ENCODE peak calls at places on chromosomes 1 and 21, in seven cellular contexts. Q, R, P, C, E, K and J are unnamed samples.

GRCh38 chr1:228837817-228838716 is 102.8 kb downstream of the RHOU start:
- DNase-seq in Q (no peak), R (peak), P (peak), C (no peak), E (no peak), K (peak), J (peak)

GRCh38 chr1:201370500-201370899 is 7.0 kb downstream of the TNNT2 start:
- DNase-seq in Q (no peak), R (no peak), P (no peak), C (no peak), E (no peak), K (no peak), J (no peak)

GRCh38 chr1:152519876-152520275 is 5.6 kb downstream of the CRCT1 start:
- DNase-seq in Q (no peak), R (no peak), P (no peak), C (no peak), E (no peak), K (no peak), J (no peak)

GRCh38 chr1:236149696-236150228 is 7.4 kb downstream of the GPR137B start:
- DNase-seq in Q (no peak), R (no peak), P (no peak), C (no peak), E (no peak), K (no peak), J (no peak)

GRCh38 chr1:151210830-151211229 is 12.5 kb downstream of the PIP5K1A start:
- DNase-seq in Q (no peak), R (no peak), P (no peak), C (no peak), E (no peak), K (peak), J (no peak)

GRCh38 chr21:30515681-30516080 is 13.7 kb upstream of the KRTAP19-5 start:
- DNase-seq in Q (no peak), R (no peak), P (no peak), C (no peak), E (no peak), K (no peak), J (no peak)

GRCh38 chr1:156684227-156684782 is 7.1 kb upstream of the NES start:
- DNase-seq in Q (no peak), R (no peak), P (no peak), C (no peak), E (no peak), K (peak), J (no peak)

GRCh38 chr1:41108696-41109284 is 87.3 kb upstream of the SLFNL1 start:
- DNase-seq in Q (no peak), R (peak), P (no peak), C (no peak), E (no peak), K (peak), J (no peak)

GRCh38 chr1:47459263-47459788 is 21.5 kb downstream of the FOXD2 start:
- DNase-seq in Q (no peak), R (no peak), P (no peak), C (no peak), E (no peak), K (no peak), J (no peak)

GRCh38 chr1:183164350-183164749 is 21.7 kb upstream of the LAMC2 start:
- DNase-seq in Q (no peak), R (peak), P (no peak), C (no peak), E (no peak), K (peak), J (no peak)

GRCh38 chr21:32524010-32524719 is 61.2 kb downstream of the TCP10L start:
- DNase-seq in Q (no peak), R (peak), P (no peak), C (no peak), E (no peak), K (peak), J (no peak)

GRCh38 chr1:109255673-109256072 is 6.3 kb downstream of the CELSR2 start:
- DNase-seq in Q (no peak), R (no peak), P (no peak), C (no peak), E (no peak), K (no peak), J (no peak)

GRCh38 chr1:204353213-204353910 is 6.4 kb downstream of the PLEKHA6 start:
- DNase-seq in Q (no peak), R (no peak), P (no peak), C (no peak), E (no peak), K (no peak), J (no peak)

GRCh38 chr1:164803366-164803765 is 244.4 kb downstream of the PBX1 start:
- DNase-seq in Q (no peak), R (peak), P (no peak), C (no peak), E (no peak), K (peak), J (no peak)

GRCh38 chr1:245475116-245475515 is 320.3 kb downstream of the KIF26B start:
- DNase-seq in Q (no peak), R (no peak), P (no peak), C (no peak), E (no peak), K (peak), J (no peak)

GRCh38 chr1:155457237-155457636 is 105.4 kb downstream of the ASH1L start:
- DNase-seq in Q (no peak), R (no peak), P (no peak), C (no peak), E (no peak), K (no peak), J (no peak)

GRCh38 chr1:221741364-221741970 is 422 bp downstream of the DUSP10 start:
- DNase-seq in Q (no peak), R (no peak), P (peak), C (no peak), E (no peak), K (peak), J (no peak)

GRCh38 chr1:163730366-163730765 is 408.6 kb downstream of the NUF2 start:
- DNase-seq in Q (no peak), R (no peak), P (no peak), C (no peak), E (no peak), K (peak), J (no peak)

GRCh38 chr1:26541816-26542711 is 12.5 kb downstream of the RPS6KA1 start:
- DNase-seq in Q (no peak), R (no peak), P (peak), C (no peak), E (peak), K (peak), J (peak)

GRCh38 chr1:12617511-12617900 is 504 bp downstream of the DHRS3 start:
- DNase-seq in Q (no peak), R (no peak), P (peak), C (no peak), E (no peak), K (no peak), J (no peak)

GRCh38 chr1:7538033-7538432 is 233.1 kb upstream of the VAMP3 start:
- DNase-seq in Q (no peak), R (peak), P (no peak), C (no peak), E (no peak), K (no peak), J (no peak)

GRCh38 chr1:53069663-53070327 is 7.8 kb downstream of the PODN start:
- DNase-seq in Q (no peak), R (no peak), P (no peak), C (peak), E (no peak), K (no peak), J (peak)

GRCh38 chr1:70627910-70628309 is 216.8 kb downstream of the CTH start:
- DNase-seq in Q (no peak), R (no peak), P (no peak), C (no peak), E (no peak), K (peak), J (no peak)

GRCh38 chr1:92465256-92465647 is 21.5 kb downstream of the GFI1 start:
- DNase-seq in Q (no peak), R (no peak), P (no peak), C (no peak), E (no peak), K (no peak), J (no peak)

GRCh38 chr1:60848583-60849188 is 233.7 kb upstream of the NFIA start:
- DNase-seq in Q (no peak), R (peak), P (no peak), C (no peak), E (no peak), K (peak), J (no peak)

GRCh38 chr1:241950390-241950789 is 7.2 kb upstream of the BECN2 start:
- DNase-seq in Q (no peak), R (no peak), P (no peak), C (no peak), E (no peak), K (peak), J (no peak)

GRCh38 chr1:241825581-241825980 is 22.4 kb upstream of the EXO1 start:
- DNase-seq in Q (no peak), R (no peak), P (no peak), C (no peak), E (no peak), K (peak), J (no peak)

GRCh38 chr21:25421327-25422028 is 185.8 kb downstream of the MRPL39 start:
- DNase-seq in Q (no peak), R (peak), P (peak), C (no peak), E (no peak), K (peak), J (no peak)

GRCh38 chr1:26317612-26318337 is at the start of gene CD52:
- DNase-seq in Q (no peak), R (no peak), P (peak), C (no peak), E (no peak), K (no peak), J (no peak)

GRCh38 chr1:24381256-24381655 is 32.3 kb downstream of the STPG1 start:
- DNase-seq in Q (no peak), R (no peak), P (peak), C (peak), E (no peak), K (no peak), J (no peak)

GRCh38 chr1:197774691-197775281 is 494 bp downstream of the DENND1B start:
- DNase-seq in Q (peak), R (no peak), P (peak), C (peak), E (no peak), K (peak), J (no peak)

GRCh38 chr1:214840366-214840765 is 237.4 kb downstream of the CENPF start:
- DNase-seq in Q (no peak), R (no peak), P (no peak), C (no peak), E (no peak), K (peak), J (no peak)

GRCh38 chr1:31400393-31400792 is 12.6 kb upstream of the SERINC2 start:
- DNase-seq in Q (no peak), R (no peak), P (no peak), C (no peak), E (no peak), K (peak), J (no peak)

GRCh38 chr1:227357229-227358078 is 39.2 kb upstream of the CDC42BPA start:
- DNase-seq in Q (no peak), R (peak), P (peak), C (no peak), E (no peak), K (peak), J (no peak)

DNA sequence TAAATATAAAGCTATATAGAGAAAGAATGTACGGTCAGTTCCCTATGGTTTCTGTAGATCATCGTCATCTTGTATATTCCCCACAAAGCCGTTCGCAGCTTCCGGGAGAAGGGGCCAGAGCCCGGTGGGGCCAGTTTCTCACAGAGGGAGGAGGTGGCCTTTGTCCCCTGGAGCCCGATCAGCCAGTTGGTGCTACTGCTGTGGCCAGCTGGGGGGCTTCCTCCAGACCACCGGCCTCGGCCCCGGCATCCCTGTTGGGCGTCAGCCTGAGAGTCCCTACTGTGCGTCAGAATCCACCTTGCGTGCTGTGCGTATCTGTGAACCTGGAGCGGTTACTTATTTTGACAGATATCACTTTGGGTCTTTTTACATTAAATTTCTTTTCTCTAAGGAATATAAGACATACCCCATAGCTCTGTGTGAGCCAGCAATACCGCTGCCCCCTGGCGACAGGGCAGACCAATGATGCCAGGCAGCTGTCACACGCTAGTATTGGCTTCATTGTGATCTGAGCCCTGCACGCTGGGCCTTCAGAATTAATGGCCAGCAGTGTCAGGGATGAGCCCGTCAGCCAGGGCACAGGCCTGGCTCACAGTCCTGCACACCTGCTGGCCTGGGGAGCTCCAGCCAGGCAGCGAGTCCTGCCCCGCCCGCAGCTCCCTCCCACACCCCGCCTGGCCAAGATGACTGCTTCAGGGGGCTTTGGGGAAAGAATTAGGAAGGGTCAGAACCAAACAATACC is 145.9 kb downstream of the PGBD5 start:
- DNase-seq in Q (no peak), R (no peak), P (no peak), C (no peak), E (no peak), K (no peak), J (no peak)
- TF ChIP-seq CTCF in Q (no peak), R (no peak), P (no peak), C (no peak), E (no peak), K (no peak), J (no peak)

GRCh38 chr1:192263436-192263835 is 53.4 kb upstream of the RGS21 start:
- DNase-seq in Q (no peak), R (peak), P (no peak), C (no peak), E (no peak), K (peak), J (no peak)
- TF ChIP-seq CTCF in Q (no peak), R (no peak), P (no peak), C (no peak), E (no peak), K (no peak), J (no peak)

DNA sequence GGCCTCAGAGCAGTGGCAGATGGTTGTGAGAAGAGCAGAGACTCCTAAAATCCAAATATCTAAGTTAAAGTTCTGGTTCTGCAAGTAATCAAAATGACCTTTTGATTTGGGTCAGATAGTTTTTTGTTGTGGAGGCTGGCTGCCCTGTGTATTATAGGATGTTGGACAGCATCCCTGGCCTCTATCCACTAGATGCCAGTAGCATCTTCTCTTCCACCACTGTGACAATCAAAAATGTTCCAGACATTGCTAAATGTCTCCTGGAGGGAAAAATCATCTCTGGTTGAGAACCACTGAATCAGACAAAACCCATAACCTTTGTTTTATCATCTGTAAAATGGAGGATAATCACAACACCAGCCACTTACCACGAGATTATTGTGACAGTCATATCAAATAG is 5.9 kb upstream of the DPT start:
- DNase-seq in Q (no peak), R (no peak), P (no peak), C (no peak), E (no peak), K (no peak), J (no peak)
- TF ChIP-seq CTCF in Q (no peak), R (peak), P (no peak), C (no peak), E (no peak), K (no peak), J (no peak)

GRCh38 chr1:233972563-233972950 is 68.1 kb downstream of the SLC35F3 start:
- DNase-seq in Q (no peak), R (no peak), P (no peak), C (no peak), E (no peak), K (no peak), J (no peak)
- TF ChIP-seq CTCF in Q (no peak), R (no peak), P (no peak), C (no peak), E (no peak), K (no peak), J (no peak)

GRCh38 chr1:226086776-226087175 is 24.3 kb downstream of the H3-3A start:
- DNase-seq in Q (no peak), R (no peak), P (no peak), C (no peak), E (no peak), K (no peak), J (no peak)
- TF ChIP-seq CTCF in Q (no peak), R (no peak), P (no peak), C (no peak), E (no peak), K (no peak), J (no peak)

GRCh38 chr1:209673631-209674417 is 1.4 kb upstream of the G0S2 start:
- DNase-seq in Q (no peak), R (no peak), P (no peak), C (no peak), E (no peak), K (peak), J (no peak)

GRCh38 chr1:209672705-209673630 is 2.2 kb upstream of the G0S2 start:
- DNase-seq in Q (no peak), R (no peak), P (no peak), C (no peak), E (no peak), K (peak), J (no peak)

GRCh38 chr1:209678981-209679539 is 3.8 kb downstream of the G0S2 start:
- DNase-seq in Q (no peak), R (no peak), P (no peak), C (no peak), E (no peak), K (no peak), J (no peak)

GRCh38 chr1:209674957-209675566 is at the start of gene G0S2:
- DNase-seq in Q (peak), R (no peak), P (peak), C (no peak), E (no peak), K (peak), J (no peak)

DNA sequence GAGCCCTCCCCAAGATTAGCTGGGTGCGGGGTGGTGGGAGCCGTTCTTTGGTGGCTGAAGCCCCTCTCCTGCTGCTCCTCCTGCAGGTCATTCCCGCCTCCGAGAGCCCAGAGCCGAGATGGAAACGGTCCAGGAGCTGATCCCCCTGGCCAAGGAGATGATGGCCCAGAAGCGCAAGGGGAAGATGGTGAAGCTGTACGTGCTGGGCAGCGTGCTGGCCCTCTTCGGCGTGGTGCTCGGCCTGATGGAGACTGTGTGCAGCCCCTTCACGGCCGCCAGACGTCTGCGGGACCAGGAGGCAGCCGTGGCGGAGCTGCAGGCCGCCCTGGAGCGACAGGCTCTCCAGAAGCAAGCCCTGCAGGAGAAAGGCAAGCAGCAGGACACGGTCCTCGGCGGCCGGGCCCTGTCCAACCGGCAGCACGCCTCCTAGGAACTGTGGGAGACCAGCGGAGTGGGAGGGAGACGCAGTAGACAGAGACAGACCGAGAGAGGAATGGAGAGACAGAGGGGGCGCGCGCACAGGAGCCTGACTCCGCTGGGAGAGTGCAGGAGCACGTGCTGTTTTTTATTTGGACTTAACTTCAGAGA is 449 bp downstream of the G0S2 start:
- DNase-seq in Q (peak), R (no peak), P (peak), C (no peak), E (no peak), K (peak), J (no peak)
- TF ChIP-seq CTCF in Q (no peak), R (no peak), P (no peak), C (peak), E (no peak), K (no peak), J (no peak)

GRCh38 chr1:199046618-199047017 is 407.8 kb downstream of the PTPRC start:
- DNase-seq in Q (no peak), R (no peak), P (no peak), C (no peak), E (no peak), K (no peak), J (no peak)
- TF ChIP-seq CTCF in Q (no peak), R (peak), P (no peak), C (no peak), E (no peak), K (peak), J (no peak)

GRCh38 chr21:29342394-29342957 is 43.8 kb downstream of the BACH1 start:
- DNase-seq in Q (no peak), R (peak), P (peak), C (no peak), E (peak), K (peak), J (no peak)
- TF ChIP-seq CTCF in Q (no peak), R (peak), P (no peak), C (no peak), E (no peak), K (peak), J (no peak)

DNA sequence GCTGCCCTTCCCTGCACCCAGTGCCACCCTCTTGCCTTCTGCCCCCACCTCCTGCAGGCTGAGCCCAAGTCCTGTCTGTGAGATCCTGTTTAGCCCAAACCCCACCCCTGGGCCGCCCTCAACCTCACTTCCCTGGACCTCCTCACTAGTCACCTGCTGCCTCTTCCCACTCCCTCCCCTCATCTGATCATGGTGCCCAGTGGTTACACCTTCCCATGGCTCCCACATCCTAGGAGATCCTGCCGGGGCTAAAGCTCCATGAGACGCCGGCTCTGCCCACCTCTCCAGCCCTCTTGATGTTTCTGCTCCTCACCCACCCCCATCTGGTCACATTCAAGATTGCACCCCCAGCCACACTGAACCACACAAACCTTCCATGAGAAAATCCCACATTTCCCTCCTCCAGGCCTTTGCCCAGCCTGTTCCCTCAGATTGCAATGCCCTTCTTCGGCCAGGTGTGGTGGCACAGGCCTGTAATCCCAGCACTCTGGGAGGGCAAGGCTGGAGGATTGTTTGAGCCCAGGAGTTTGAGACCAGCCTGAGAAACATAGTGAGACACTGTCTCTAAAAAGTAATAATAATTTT is 17.0 kb downstream of the TTC39A start:
- DNase-seq in Q (no peak), R (no peak), P (no peak), C (no peak), E (no peak), K (no peak), J (no peak)
- TF ChIP-seq CTCF in Q (no peak), R (peak), P (peak), C (peak), E (peak), K (peak), J (no peak)